ENCODE peak calls at places on chromosomes 11 and 22, in four cellular contexts. One of them, this sample, is unnamed.
A peak's percentile ranks its signal among the peaks of the same experiment; 100 is the strongest.

GRCh38 chr11:2139118-2139490 is at the start of gene IGF2:
- DNase-seq in astrocyte of the spinal cord: no peak
- DNase-seq in neural progenitor cell: peak; percentile 77
- DNase-seq in Panc1: no peak
- DNase-seq in this sample: no peak

GRCh38 chr22:43060213-43060612 is 29.0 kb downstream of the TTLL1 start:
- DNase-seq in neural progenitor cell: peak; percentile 67
- DNase-seq in astrocyte of the spinal cord: no peak
- DNase-seq in Panc1: no peak
- DNase-seq in this sample: peak; percentile 48

GRCh38 chr11:134571301-134571700 is 159.3 kb upstream of the B3GAT1 start:
- DNase-seq in neural progenitor cell: no peak
- DNase-seq in astrocyte of the spinal cord: no peak
- DNase-seq in Panc1: no peak
- DNase-seq in this sample: no peak

GRCh38 chr22:45977003-45977395 is at the start of gene WNT7B:
- DNase-seq in neural progenitor cell: peak; percentile 72
- DNase-seq in Panc1: no peak
- DNase-seq in astrocyte of the spinal cord: no peak
- DNase-seq in this sample: no peak

GRCh38 chr11:398826-399225 is 4.8 kb downstream of the PKP3 start:
- DNase-seq in neural progenitor cell: no peak
- DNase-seq in Panc1: no peak
- DNase-seq in astrocyte of the spinal cord: no peak
- DNase-seq in this sample: no peak

GRCh38 chr11:95680169-95680929 is 109.2 kb downstream of the FAM76B start:
- DNase-seq in astrocyte of the spinal cord: peak; percentile 83
- DNase-seq in Panc1: no peak
- DNase-seq in neural progenitor cell: no peak
- DNase-seq in this sample: no peak

GRCh38 chr11:112526699-112527410 is 266.2 kb upstream of the PLET1 start:
- DNase-seq in Panc1: no peak
- DNase-seq in neural progenitor cell: no peak
- DNase-seq in astrocyte of the spinal cord: no peak
- DNase-seq in this sample: no peak

GRCh38 chr11:3747704-3748103 is 49.6 kb downstream of the NUP98 start:
- DNase-seq in Panc1: peak; percentile 43
- DNase-seq in neural progenitor cell: no peak
- DNase-seq in astrocyte of the spinal cord: peak; percentile 46
- DNase-seq in this sample: no peak

GRCh38 chr11:85725510-85726258 is 39.7 kb upstream of the CCDC89 start:
- DNase-seq in Panc1: no peak
- DNase-seq in astrocyte of the spinal cord: peak; percentile 91
- DNase-seq in neural progenitor cell: no peak
- DNase-seq in this sample: no peak

GRCh38 chr11:108536783-108537182 is 38.6 kb upstream of the POGLUT3 start:
- DNase-seq in Panc1: no peak
- DNase-seq in astrocyte of the spinal cord: no peak
- DNase-seq in neural progenitor cell: no peak
- DNase-seq in this sample: no peak

GRCh38 chr22:31477329-31477728 is 12.3 kb downstream of the EIF4ENIF1 start:
- DNase-seq in neural progenitor cell: no peak
- DNase-seq in astrocyte of the spinal cord: no peak
- DNase-seq in Panc1: no peak
- DNase-seq in this sample: no peak

GRCh38 chr11:44862546-44863101 is 88.1 kb downstream of the TP53I11 start:
- DNase-seq in astrocyte of the spinal cord: peak; percentile 8
- DNase-seq in Panc1: no peak
- DNase-seq in neural progenitor cell: no peak
- DNase-seq in this sample: no peak

GRCh38 chr22:17368727-17369552 is at the start of gene CECR2:
- DNase-seq in astrocyte of the spinal cord: peak; percentile 20
- DNase-seq in Panc1: no peak
- DNase-seq in neural progenitor cell: peak; percentile 95
- DNase-seq in this sample: no peak

GRCh38 chr11:76577199-76577920 is 93.2 kb downstream of the LRRC32 start:
- DNase-seq in astrocyte of the spinal cord: peak; percentile 57
- DNase-seq in Panc1: no peak
- DNase-seq in neural progenitor cell: no peak
- DNase-seq in this sample: no peak

GRCh38 chr11:120121336-120121735 is 16.6 kb downstream of the TRIM29 start:
- DNase-seq in neural progenitor cell: no peak
- DNase-seq in astrocyte of the spinal cord: no peak
- DNase-seq in Panc1: no peak
- DNase-seq in this sample: no peak

GRCh38 chr11:94128746-94129504 is at the start of gene PANX1:
- DNase-seq in neural progenitor cell: peak; percentile 91
- DNase-seq in astrocyte of the spinal cord: peak; percentile 86
- DNase-seq in Panc1: no peak
- DNase-seq in this sample: peak; percentile 63

GRCh38 chr11:34840736-34841386 is 75.3 kb downstream of the APIP start:
- DNase-seq in astrocyte of the spinal cord: no peak
- DNase-seq in neural progenitor cell: peak; percentile 46
- DNase-seq in Panc1: peak; percentile 12
- DNase-seq in this sample: peak; percentile 20

GRCh38 chr11:64372802-64373597 is 14.0 kb downstream of the RPS6KA4 start:
- DNase-seq in Panc1: peak; percentile 25
- DNase-seq in astrocyte of the spinal cord: no peak
- DNase-seq in neural progenitor cell: no peak
- DNase-seq in this sample: no peak

GRCh38 chr11:70468256-70469230 is 70.2 kb downstream of the CTTN start:
- DNase-seq in Panc1: no peak
- DNase-seq in astrocyte of the spinal cord: no peak
- DNase-seq in neural progenitor cell: no peak
- DNase-seq in this sample: no peak

GRCh38 chr22:17578129-17578754 is 14.9 kb downstream of the SLC25A18 start:
- DNase-seq in astrocyte of the spinal cord: peak; percentile 42
- DNase-seq in neural progenitor cell: no peak
- DNase-seq in Panc1: no peak
- DNase-seq in this sample: no peak

GRCh38 chr11:134464196-134464595 is 52.2 kb upstream of the B3GAT1 start:
- DNase-seq in Panc1: no peak
- DNase-seq in neural progenitor cell: peak; percentile 39
- DNase-seq in astrocyte of the spinal cord: no peak
- DNase-seq in this sample: no peak

GRCh38 chr11:60924906-60925684 is 835 bp downstream of the TMEM132A start:
- DNase-seq in Panc1: no peak
- DNase-seq in astrocyte of the spinal cord: no peak
- DNase-seq in neural progenitor cell: peak; percentile 41
- DNase-seq in this sample: no peak

GRCh38 chr11:70618471-70619101 is 220.3 kb downstream of the CTTN start:
- DNase-seq in Panc1: no peak
- DNase-seq in astrocyte of the spinal cord: no peak
- DNase-seq in neural progenitor cell: peak; percentile 44
- DNase-seq in this sample: no peak

GRCh38 chr11:3796796-3797328 is 492 bp downstream of the NUP98 start:
- DNase-seq in neural progenitor cell: no peak
- DNase-seq in Panc1: no peak
- DNase-seq in astrocyte of the spinal cord: no peak
- DNase-seq in this sample: no peak

GRCh38 chr11:36075053-36075452 is 131.2 kb downstream of the LDLRAD3 start:
- DNase-seq in neural progenitor cell: no peak
- DNase-seq in Panc1: no peak
- DNase-seq in astrocyte of the spinal cord: peak; percentile 90
- DNase-seq in this sample: no peak

GRCh38 chr22:19776433-19777031 is 16.0 kb downstream of the TBX1 start:
- DNase-seq in astrocyte of the spinal cord: no peak
- DNase-seq in Panc1: no peak
- DNase-seq in neural progenitor cell: no peak
- DNase-seq in this sample: no peak

GRCh38 chr11:111718436-111719325 is 47.5 kb downstream of the PPP2R1B start:
- DNase-seq in Panc1: no peak
- DNase-seq in neural progenitor cell: peak; percentile 27
- DNase-seq in astrocyte of the spinal cord: peak; percentile 90
- DNase-seq in this sample: no peak

DNA sequence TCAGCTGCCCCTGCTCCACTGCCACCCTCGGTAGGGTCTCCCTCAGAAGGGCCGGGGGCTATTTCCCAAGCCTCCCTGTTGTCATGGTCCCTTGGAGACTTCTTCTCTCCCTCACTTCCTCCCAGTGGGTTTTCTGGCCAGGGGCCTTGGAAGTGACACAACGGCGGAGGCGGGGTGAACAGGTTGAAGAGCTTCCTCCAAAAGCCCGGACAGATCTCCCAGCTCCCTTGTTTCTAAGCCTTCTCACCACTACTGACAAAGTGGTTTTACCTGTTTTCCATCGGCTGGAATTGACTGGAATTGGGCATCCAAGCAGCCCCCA is 14.5 kb downstream of the MYH9 start:
- DNase-seq in astrocyte of the spinal cord: no peak
- DNase-seq in neural progenitor cell: no peak
- DNase-seq in Panc1: no peak
- DNase-seq in this sample: no peak
- H3K4me3 ChIP-seq in astrocyte of the spinal cord: no peak overlapping the region
- H3K4me3 ChIP-seq in neural progenitor cell: no peak overlapping the region
- H3K4me3 ChIP-seq in Panc1: peak overlapping the region; percentile 6
- H3K4me3 ChIP-seq in this sample: no peak overlapping the region

DNA sequence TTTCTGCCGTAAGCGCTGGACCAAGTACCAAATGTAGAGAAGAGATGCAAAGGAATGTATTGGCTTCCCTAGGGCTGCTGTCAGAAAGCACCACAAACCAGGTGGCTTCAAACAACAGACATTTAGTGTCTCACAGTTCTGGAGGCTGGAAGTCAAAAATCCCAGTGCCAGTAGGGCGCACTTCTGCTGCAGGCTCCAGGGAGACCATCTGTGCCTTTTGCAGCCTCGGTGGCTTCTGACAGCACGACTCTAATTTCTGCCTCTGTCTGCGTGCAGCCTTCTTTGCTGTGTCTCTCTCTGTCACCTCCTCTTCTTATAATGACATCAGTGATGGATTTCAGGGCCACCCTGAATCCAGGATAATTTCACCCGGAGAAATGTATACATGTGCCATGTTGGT is 2.8 kb downstream of the APOL6 start:
- DNase-seq in astrocyte of the spinal cord: no peak
- DNase-seq in Panc1: no peak
- DNase-seq in neural progenitor cell: no peak
- DNase-seq in this sample: no peak
- H3K4me3 ChIP-seq in astrocyte of the spinal cord: no peak overlapping the region
- H3K4me3 ChIP-seq in Panc1: no peak overlapping the region
- H3K4me3 ChIP-seq in neural progenitor cell: no peak overlapping the region
- H3K4me3 ChIP-seq in this sample: no peak overlapping the region

GRCh38 chr11:9982796-9983579 is 311.0 kb downstream of the SBF2 start:
- DNase-seq in neural progenitor cell: peak; percentile 32
- DNase-seq in Panc1: no peak
- DNase-seq in astrocyte of the spinal cord: peak; percentile 53
- DNase-seq in this sample: no peak

GRCh38 chr11:9977554-9977953 is 313.7 kb downstream of the SWAP70 start:
- DNase-seq in Panc1: no peak
- DNase-seq in astrocyte of the spinal cord: no peak
- DNase-seq in neural progenitor cell: no peak
- DNase-seq in this sample: no peak

GRCh38 chr11:9980931-9981330 is 313.1 kb downstream of the SBF2 start:
- DNase-seq in neural progenitor cell: no peak
- DNase-seq in Panc1: no peak
- DNase-seq in astrocyte of the spinal cord: no peak
- DNase-seq in this sample: no peak

DNA sequence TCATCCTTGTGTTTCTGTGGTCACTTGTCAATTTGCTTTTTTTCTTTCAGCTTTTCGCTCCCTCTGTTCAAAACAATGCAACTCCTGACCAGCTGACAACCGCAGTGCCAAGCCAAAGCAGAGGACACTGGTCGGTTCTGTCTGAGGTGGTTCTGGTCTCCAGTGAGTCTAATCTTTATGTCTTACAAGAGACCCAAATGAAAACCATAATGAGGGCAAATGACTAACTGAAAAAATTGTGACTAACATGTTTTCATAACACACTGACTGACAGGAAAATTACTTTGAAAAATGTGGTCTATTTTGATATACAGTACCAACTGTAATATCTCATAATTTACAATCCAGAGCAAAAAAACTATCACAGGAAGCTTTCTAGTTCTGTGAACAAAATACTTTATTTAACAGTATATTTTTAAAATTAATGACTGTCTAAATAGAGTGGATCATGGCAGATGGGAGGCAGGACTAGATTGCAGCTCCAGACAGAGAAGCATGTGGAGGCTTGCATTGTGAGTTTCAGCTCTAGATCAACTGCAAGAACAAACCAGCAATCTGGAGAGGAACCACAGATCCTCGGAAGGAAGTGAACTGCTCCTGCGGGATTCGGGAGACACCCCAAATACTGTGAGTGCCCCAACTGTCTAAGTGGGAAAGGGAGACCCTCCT is 311.8 kb downstream of the SBF2 start:
- DNase-seq in Panc1: no peak
- DNase-seq in astrocyte of the spinal cord: peak; percentile 35
- DNase-seq in neural progenitor cell: no peak
- DNase-seq in this sample: no peak
- H3K4me3 ChIP-seq in Panc1: no peak overlapping the region
- H3K4me3 ChIP-seq in astrocyte of the spinal cord: no peak overlapping the region
- H3K4me3 ChIP-seq in neural progenitor cell: no peak overlapping the region
- H3K4me3 ChIP-seq in this sample: no peak overlapping the region

GRCh38 chr22:48884292-48884691 is 943.4 kb downstream of the BRD1 start:
- DNase-seq in Panc1: no peak
- DNase-seq in neural progenitor cell: no peak
- DNase-seq in astrocyte of the spinal cord: no peak
- DNase-seq in this sample: no peak
- H3K4me3 ChIP-seq in Panc1: no peak overlapping the region
- H3K4me3 ChIP-seq in neural progenitor cell: no peak overlapping the region
- H3K4me3 ChIP-seq in astrocyte of the spinal cord: no peak overlapping the region
- H3K4me3 ChIP-seq in this sample: no peak overlapping the region

GRCh38 chr11:67646535-67647336 is 3.8 kb downstream of the ACY3 start:
- DNase-seq in astrocyte of the spinal cord: no peak
- DNase-seq in Panc1: no peak
- DNase-seq in neural progenitor cell: no peak
- DNase-seq in this sample: no peak
- H3K4me3 ChIP-seq in astrocyte of the spinal cord: no peak overlapping the region
- H3K4me3 ChIP-seq in Panc1: no peak overlapping the region
- H3K4me3 ChIP-seq in neural progenitor cell: no peak overlapping the region
- H3K4me3 ChIP-seq in this sample: no peak overlapping the region

GRCh38 chr22:40041738-40042137 is 47.0 kb downstream of the FAM83F start:
- DNase-seq in neural progenitor cell: no peak
- DNase-seq in astrocyte of the spinal cord: no peak
- DNase-seq in Panc1: no peak
- DNase-seq in this sample: no peak

GRCh38 chr22:40042312-40042711 is 47.6 kb downstream of the FAM83F start:
- DNase-seq in neural progenitor cell: no peak
- DNase-seq in astrocyte of the spinal cord: no peak
- DNase-seq in Panc1: no peak
- DNase-seq in this sample: no peak

GRCh38 chr22:40044102-40044869 is 49.5 kb downstream of the FAM83F start:
- DNase-seq in neural progenitor cell: peak; percentile 99
- DNase-seq in astrocyte of the spinal cord: peak; percentile 99
- DNase-seq in Panc1: peak; percentile 94
- DNase-seq in this sample: peak; percentile 98

GRCh38 chr22:40043793-40044101 is 49.0 kb downstream of the FAM83F start:
- DNase-seq in astrocyte of the spinal cord: no peak
- DNase-seq in Panc1: no peak
- DNase-seq in neural progenitor cell: no peak
- DNase-seq in this sample: no peak

DNA sequence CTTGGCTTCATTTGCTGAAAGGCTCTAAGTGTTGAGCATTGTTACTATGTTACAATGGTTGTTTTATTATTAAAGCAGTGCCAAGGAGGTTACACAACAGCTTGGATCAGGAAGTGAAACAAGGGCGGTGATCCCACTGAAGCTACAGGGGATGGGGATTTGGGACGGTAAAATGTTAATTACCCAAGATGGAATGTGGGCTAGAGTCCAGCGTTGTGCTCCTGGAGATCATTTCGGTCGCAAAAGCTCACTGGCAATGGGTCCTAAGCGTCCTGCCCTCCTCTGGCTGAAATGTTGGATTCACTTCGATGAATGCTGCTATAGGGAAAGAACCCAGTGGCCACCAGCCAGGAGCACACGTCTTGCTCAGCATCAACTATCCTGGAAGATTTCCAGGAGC is 48.3 kb downstream of the FAM83F start:
- DNase-seq in Panc1: no peak
- DNase-seq in astrocyte of the spinal cord: no peak
- DNase-seq in neural progenitor cell: no peak
- DNase-seq in this sample: no peak
- H3K4me3 ChIP-seq in Panc1: no peak overlapping the region
- H3K4me3 ChIP-seq in astrocyte of the spinal cord: no peak overlapping the region
- H3K4me3 ChIP-seq in neural progenitor cell: no peak overlapping the region
- H3K4me3 ChIP-seq in this sample: no peak overlapping the region

This sample was measured in iPS DF 6.9.